ENCODE peak calls at places on chromosomes 3 and 15, in five cellular contexts. L is CD8-positive, alpha-beta T cell; X is left lung; F is CD8-positive, alpha-beta memory T cell; M is gastrocnemius medialis. P is an unnamed sample. For H3K36me3 and H3K4me1, the result is how much of the 10 kb centered on the place peaks cover.

GRCh38 chr3:34065901-34066300 is 267.5 kb downstream of the PDCD6IP start:
- DNase-seq in L (no peak), X (no peak), M (no peak), F (no peak), P (no peak)

GRCh38 chr3:155744091-155744625 is 713 bp downstream of the PLCH1 start:
- DNase-seq in L (peak), X (peak), M (no peak), F (no peak), P (peak)

GRCh38 chr3:135325726-135326245 is 530.7 kb downstream of the EPHB1 start:
- DNase-seq in L (no peak), M (no peak), F (no peak), X (no peak), P (no peak)

GRCh38 chr3:189289251-189289650 is 117.5 kb downstream of the TPRG1 start:
- DNase-seq in X (no peak), L (no peak), F (no peak), M (no peak), P (no peak)

GRCh38 chr15:26866298-26867198 is at the start of gene GABRA5:
- DNase-seq in L (no peak), X (no peak), M (no peak), F (no peak), P (no peak)

GRCh38 chr15:92343869-92344643 is 49.6 kb upstream of the ST8SIA2 start:
- DNase-seq in F (no peak), L (no peak), M (no peak), X (no peak), P (no peak)

GRCh38 chr15:31303434-31304073 is 23.1 kb upstream of the KLF13 start:
- DNase-seq in F (no peak), M (no peak), L (no peak), X (no peak), P (no peak)

GRCh38 chr3:161372321-161373260 is 1.3 kb upstream of the SPTSSB start:
- DNase-seq in L (no peak), M (no peak), F (no peak), X (no peak), P (peak)

GRCh38 chr3:182969277-182969676 is 11.1 kb downstream of the DCUN1D1 start:
- DNase-seq in M (no peak), F (no peak), X (no peak), L (no peak), P (no peak)

GRCh38 chr3:194826594-194826993 is 140.9 kb downstream of the FAM43A start:
- DNase-seq in M (no peak), X (no peak), F (no peak), L (no peak), P (no peak)

GRCh38 chr3:38003371-38003816 is 12.8 kb downstream of the VILL start:
- DNase-seq in L (peak), F (peak), M (no peak), X (peak), P (peak)

GRCh38 chr15:88644741-88645140 is 5.9 kb downstream of the ISG20 start:
- DNase-seq in F (no peak), L (no peak), X (no peak), M (no peak), P (no peak)

GRCh38 chr15:58561321-58561720 is 129.5 kb downstream of the LIPC start:
- DNase-seq in L (no peak), M (no peak), F (no peak), X (no peak), P (no peak)

GRCh38 chr15:80264031-80264430 is 12.0 kb upstream of the CTXND1 start:
- DNase-seq in X (no peak), L (no peak), M (no peak), F (no peak), P (no peak)

GRCh38 chr15:47806008-47806407 is 88.7 kb downstream of the SEMA6D start:
- DNase-seq in X (no peak), F (no peak), M (no peak), L (no peak), P (no peak)

GRCh38 chr3:45381168-45381852 is 7.1 kb upstream of the LARS2 start:
- DNase-seq in M (no peak), X (no peak), F (no peak), L (no peak), P (no peak)

GRCh38 chr3:170760174-170760526 is 109.8 kb downstream of the RPL22L1 start:
- DNase-seq in M (no peak), F (no peak), X (no peak), L (no peak), P (no peak)

GRCh38 chr15:85706779-85707518 is 87.8 kb downstream of the KLHL25 start:
- DNase-seq in M (no peak), L (no peak), X (no peak), F (peak), P (peak)

GRCh38 chr3:4995500-4996053 is 16.3 kb downstream of the BHLHE40 start:
- DNase-seq in M (peak), L (no peak), X (no peak), F (no peak), P (no peak)

GRCh38 chr15:70596354-70597055 is 166.9 kb downstream of the UACA start:
- DNase-seq in F (no peak), M (no peak), L (no peak), X (no peak), P (no peak)

GRCh38 chr3:56926513-56927282 is 124.9 kb upstream of the ARHGEF3 start:
- DNase-seq in M (no peak), X (no peak), L (no peak), F (no peak), P (no peak)

GRCh38 chr15:81809543-81809942 is 236.3 kb downstream of the MEX3B start:
- DNase-seq in X (no peak), L (no peak), M (no peak), F (no peak), P (no peak)

GRCh38 chr3:62109534-62109933 is 263.8 kb downstream of the FEZF2 start:
- DNase-seq in M (no peak), X (peak), F (no peak), L (no peak), P (no peak)

GRCh38 chr3:135473449-135473848 is 492.1 kb upstream of the PPP2R3A start:
- DNase-seq in X (no peak), L (no peak), M (no peak), F (no peak), P (no peak)

GRCh38 chr3:87227104-87227834 is at the start of gene CHMP2B:
- DNase-seq in X (peak), L (peak), F (peak), M (peak), P (peak)

GRCh38 chr3:129021140-129021551 is 20.0 kb downstream of the EFCC1 start:
- DNase-seq in L (no peak), M (no peak), X (no peak), F (no peak), P (no peak)

GRCh38 chr3:15601399-15602145 is at the start of the genes BTD and HACL1:
- DNase-seq in X (peak), M (peak), L (peak), F (peak), P (peak)

GRCh38 chr15:101014276-101014675 is 95.1 kb downstream of the LRRK1 start:
- DNase-seq in F (no peak), M (no peak), L (no peak), X (no peak), P (no peak)

GRCh38 chr3:171976526-171976925 is 62.9 kb upstream of the FNDC3B start:
- DNase-seq in X (no peak), M (no peak), L (no peak), F (no peak), P (no peak)

GRCh38 chr3:50168388-50168787 is 13.3 kb downstream of the SEMA3F start:
- DNase-seq in X (no peak), M (no peak), L (no peak), F (no peak), P (no peak)

GRCh38 chr15:40772014-40772413 is 2.2 kb downstream of the C15orf62 start:
- DNase-seq in L (no peak), F (no peak), M (no peak), X (no peak), P (no peak)

GRCh38 chr15:40773496-40773895 is 3.7 kb downstream of the C15orf62 start:
- DNase-seq in L (no peak), F (no peak), M (no peak), X (no peak), P (no peak)

GRCh38 chr15:40775007-40775406 is 5.2 kb downstream of the C15orf62 start:
- DNase-seq in X (no peak), F (no peak), L (no peak), M (no peak), P (no peak)

GRCh38 chr15:40775740-40776536 is 6.2 kb downstream of the C15orf62 start:
- DNase-seq in F (no peak), L (no peak), M (no peak), X (no peak), P (no peak)

GRCh38 chr15:40773902-40774301 is 4.1 kb downstream of the C15orf62 start:
- DNase-seq in F (no peak), M (no peak), L (no peak), X (no peak), P (no peak)
- H3K36me3 ChIP-seq in F (under half), M (under half), L (under half), X (under half), P (under half)

DNA sequence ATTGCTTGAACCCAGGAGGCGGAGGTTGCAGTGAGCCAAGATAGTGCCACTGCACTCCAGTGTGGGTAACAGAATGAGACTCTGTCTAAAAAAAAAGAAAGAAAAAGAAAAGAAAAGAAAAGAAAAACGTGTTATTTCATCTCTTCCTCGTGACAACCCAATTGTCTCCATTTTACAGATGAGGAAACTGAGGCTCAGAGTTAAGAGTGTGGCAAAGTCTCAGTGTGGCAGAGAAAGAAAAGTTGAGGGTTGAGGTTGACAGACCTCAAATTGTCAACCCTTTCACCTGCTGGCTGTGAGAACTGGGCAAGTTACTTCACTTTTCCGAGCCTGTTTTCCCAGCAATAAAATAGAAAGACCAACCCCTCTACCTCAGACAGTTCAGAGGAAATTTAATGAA is 59.6 kb downstream of the TM4SF4 start:
- DNase-seq in X (no peak), M (no peak), L (no peak), F (no peak), P (no peak)
- H3K4me1 ChIP-seq in X (under half), M (under half), L (under half), F (under half), P (under half)

GRCh38 chr15:72205273-72205672 is 7.7 kb upstream of the GRAMD2A start:
- DNase-seq in F (no peak), X (no peak), M (no peak), L (no peak), P (no peak)

GRCh38 chr15:72202302-72202701 is 4.7 kb upstream of the GRAMD2A start:
- DNase-seq in M (no peak), F (no peak), L (no peak), X (no peak), P (no peak)

GRCh38 chr15:72201346-72202029 is 3.9 kb upstream of the GRAMD2A start:
- DNase-seq in F (no peak), X (no peak), L (no peak), M (peak), P (no peak)

GRCh38 chr15:72202801-72203506 is 5.4 kb upstream of the GRAMD2A start:
- DNase-seq in X (no peak), F (no peak), L (no peak), M (no peak), P (no peak)

GRCh38 chr15:72203507-72203837 is 5.9 kb upstream of the GRAMD2A start:
- DNase-seq in L (no peak), F (no peak), M (peak), X (peak), P (no peak)
- H3K36me3 ChIP-seq in L (half or more), F (half or more), M (under half), X (under half), P (half or more)

DNA sequence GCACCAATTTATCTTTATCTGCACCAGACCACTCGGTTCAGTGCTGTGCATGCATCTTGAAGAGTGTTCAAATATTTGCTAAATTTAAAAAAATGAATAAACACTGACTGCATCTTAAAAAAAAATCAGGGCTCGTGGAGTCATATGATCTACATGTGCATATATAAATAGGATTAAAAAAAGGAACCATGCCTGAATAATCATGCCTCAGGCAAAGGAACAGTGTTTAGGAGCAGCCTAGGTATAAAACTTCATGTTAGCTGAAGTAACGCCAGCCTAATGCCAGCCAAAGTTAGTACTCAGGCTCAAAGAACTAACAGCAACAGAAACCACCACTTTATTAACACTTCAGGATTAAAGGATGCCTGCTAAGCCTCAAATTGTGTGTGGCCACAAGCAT is 9.5 kb downstream of the ABCC5 start:
- DNase-seq in F (no peak), M (no peak), L (no peak), X (no peak), P (no peak)
- H3K4me1 ChIP-seq in F (under half), M (half or more), L (under half), X (half or more), P (under half)

GRCh38 chr15:90478981-90479481 is 50.7 kb upstream of the CRTC3 start:
- DNase-seq in F (no peak), L (no peak), M (no peak), X (no peak), P (no peak)

GRCh38 chr15:90482124-90483011 is 47.4 kb upstream of the CRTC3 start:
- DNase-seq in M (no peak), L (no peak), F (peak), X (no peak), P (peak)

GRCh38 chr15:90483012-90483307 is 46.8 kb upstream of the CRTC3 start:
- DNase-seq in X (no peak), L (no peak), F (no peak), M (no peak), P (no peak)

GRCh38 chr15:90479656-90480055 is 50.1 kb upstream of the CRTC3 start:
- DNase-seq in M (no peak), L (no peak), F (no peak), X (no peak), P (no peak)

GRCh38 chr15:90481023-90481422 is 48.7 kb upstream of the CRTC3 start:
- DNase-seq in L (peak), F (no peak), X (no peak), M (no peak), P (no peak)
- H3K36me3 ChIP-seq in L (under half), F (half or more), X (under half), M (under half), P (half or more)

DNA sequence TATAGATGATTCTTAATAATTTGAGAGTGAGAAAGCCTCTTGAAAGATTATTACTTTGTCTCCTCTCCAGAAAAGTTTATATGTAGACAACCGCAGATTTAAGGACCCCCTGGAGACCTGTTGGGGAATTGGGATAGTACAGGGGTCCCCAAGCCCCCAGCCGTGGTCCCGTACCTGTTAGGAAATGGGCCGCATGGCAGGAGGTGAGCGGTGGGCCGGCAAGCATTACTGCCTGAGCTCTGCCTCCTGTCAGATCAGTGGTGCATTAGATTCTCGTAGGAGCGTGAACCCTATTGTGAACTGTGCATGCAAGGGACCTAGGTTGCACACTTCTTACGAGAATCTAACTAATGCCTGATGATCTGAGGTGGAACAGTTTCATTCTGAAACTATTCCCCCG is 78.3 kb downstream of the PFN2 start:
- DNase-seq in M (no peak), X (no peak), L (no peak), F (no peak), P (no peak)
- H3K4me1 ChIP-seq in M (half or more), X (under half), L (under half), F (under half), P (under half)

DNA sequence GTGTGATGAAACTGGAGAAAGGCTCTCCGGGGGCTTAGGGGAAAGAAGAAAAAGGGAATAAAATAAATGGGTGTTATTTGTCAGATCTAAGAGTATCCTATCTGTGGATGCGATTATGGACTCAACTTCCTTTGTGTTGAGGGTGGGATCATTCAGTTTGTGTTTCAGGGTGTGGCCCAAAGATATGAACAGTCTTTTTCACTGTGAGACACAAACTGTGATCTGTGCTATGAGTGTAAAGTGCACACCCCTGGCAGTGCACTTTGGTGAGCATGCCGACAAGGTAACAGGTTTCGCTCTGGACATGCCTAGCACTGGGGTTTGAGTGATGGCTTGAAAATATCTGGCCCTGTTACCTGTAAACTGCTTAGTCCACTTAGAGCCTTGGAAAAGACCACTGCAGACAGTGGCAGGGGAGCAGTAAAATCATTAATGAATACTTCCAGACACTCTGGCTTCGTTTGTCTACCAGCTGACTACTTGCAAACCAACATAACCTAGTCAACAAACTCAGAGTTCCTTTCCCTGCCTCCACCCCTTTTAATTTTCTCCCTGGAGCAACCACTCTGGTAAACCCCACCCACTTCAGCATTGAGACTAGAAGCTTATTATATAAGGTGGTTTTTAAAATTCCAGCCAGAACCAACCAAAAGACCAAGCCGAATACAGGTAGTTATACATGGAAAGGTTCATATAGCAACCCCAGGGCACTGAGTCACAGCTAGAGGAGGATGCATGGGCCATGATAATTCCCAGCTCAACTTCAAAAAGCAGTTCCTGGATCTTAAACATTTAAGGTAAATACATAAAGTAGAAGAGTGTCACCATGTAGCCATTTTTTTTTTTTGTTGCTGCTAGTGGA is 55.1 kb downstream of the TAMM41 start:
- DNase-seq in L (no peak), X (no peak), M (no peak), F (no peak), P (no peak)
- H3K36me3 ChIP-seq in L (under half), X (under half), M (under half), F (half or more), P (half or more)

GRCh38 chr3:158768361-158768787 is 33.5 kb upstream of the MFSD1 start:
- DNase-seq in M (peak), X (peak), L (no peak), F (no peak), P (no peak)
- H3K4me1 ChIP-seq in M (under half), X (under half), L (under half), F (under half), P (under half)

GRCh38 chr3:42552830-42553229 is 28.9 kb downstream of the SEC22C start:
- DNase-seq in F (no peak), L (no peak), M (no peak), X (no peak), P (no peak)

GRCh38 chr3:42557849-42558248 is 23.9 kb downstream of the SEC22C start:
- DNase-seq in L (no peak), M (no peak), F (peak), X (no peak), P (peak)

DNA sequence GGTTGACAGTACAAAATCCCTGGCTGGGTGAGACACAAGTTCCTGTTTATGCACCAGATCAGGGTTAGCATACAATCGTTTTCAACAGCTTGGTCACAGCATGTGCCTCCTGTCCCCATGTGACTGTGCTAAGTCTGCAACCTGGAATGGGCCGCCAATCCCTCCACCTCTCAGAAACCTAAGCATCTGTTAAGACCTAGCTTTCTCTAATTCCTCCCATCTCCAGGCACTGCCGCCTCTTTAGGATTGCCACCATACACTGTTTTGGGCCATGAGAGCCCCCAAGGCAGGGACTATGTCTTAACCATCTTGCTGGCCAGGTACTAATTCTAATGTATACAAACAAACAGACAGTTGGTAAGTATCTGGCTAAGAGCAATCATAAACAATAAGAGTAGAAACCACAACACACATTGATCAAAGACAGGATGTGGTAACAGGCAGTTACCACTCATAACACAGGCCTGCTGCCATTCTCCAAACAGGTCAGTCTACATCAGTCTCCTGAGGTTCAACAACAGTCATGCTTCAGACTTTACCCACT is 25.6 kb downstream of the SEC22C start:
- DNase-seq in X (no peak), M (no peak), L (peak), F (peak), P (peak)
- H3K36me3 ChIP-seq in X (under half), M (under half), L (under half), F (under half), P (under half)

P was measured in CD4-positive, alpha-beta memory T cell.